ENCODE peak calls at places on chromosomes 1 and 21, in nine cellular contexts. F is activated T-helper 1 cell treated with anti-CD3 and anti-CD28 coated beads, Interleukin-2, amount 50 U/mL, for 16 hours; C is NCI-H510A; R is HuH-7.5; T is AG04450; S is BE2C; Z is KBM-7; U is effector memory CD8-positive, alpha-beta T cell; K is erythroblast. A is an unnamed sample.

GRCh38 chr1:85573348-85573747 is 7.2 kb upstream of the CCN1 start:
- DNase-seq in C (no peak), T (no peak), K (no peak), Z (no peak), F (no peak), U (no peak), R (no peak), S (no peak), A (no peak)

GRCh38 chr1:5916572-5917280 is 75.5 kb downstream of the NPHP4 start:
- DNase-seq in T (no peak), Z (no peak), S (no peak), C (no peak), U (no peak), R (no peak), F (no peak), K (no peak), A (no peak)

GRCh38 chr1:159005676-159006075 is 4.0 kb upstream of the IFI16 start:
- DNase-seq in T (no peak), R (no peak), S (peak), C (no peak), U (no peak), Z (peak), F (no peak), K (no peak), A (no peak)

GRCh38 chr21:43815991-43816390 is 26.6 kb downstream of the RRP1 start:
- DNase-seq in R (no peak), U (no peak), Z (no peak), F (no peak), K (no peak), S (no peak), C (no peak), T (no peak), A (no peak)

GRCh38 chr1:164480285-164480907 is 78.6 kb upstream of the PBX1 start:
- DNase-seq in S (no peak), T (no peak), R (no peak), F (no peak), U (no peak), K (no peak), C (no peak), Z (no peak), A (no peak)

GRCh38 chr1:215970406-215970805 is 403.3 kb downstream of the KCTD3 start:
- DNase-seq in F (no peak), S (no peak), Z (no peak), C (no peak), R (no peak), K (no peak), U (no peak), T (no peak), A (no peak)

GRCh38 chr1:236141447-236142357 is 637 bp upstream of the GPR137B start:
- DNase-seq in R (peak), T (no peak), F (no peak), U (no peak), C (no peak), Z (peak), S (no peak), K (peak), A (peak)

GRCh38 chr21:41763398-41763931 is 3.4 kb downstream of the RIPK4 start:
- DNase-seq in C (no peak), S (no peak), U (no peak), Z (no peak), F (no peak), K (no peak), T (no peak), R (no peak), A (no peak)

GRCh38 chr1:58590019-58590418 is 13.0 kb upstream of the TACSTD2 start:
- DNase-seq in U (no peak), Z (no peak), R (no peak), F (no peak), T (no peak), S (no peak), C (no peak), K (no peak), A (no peak)